ENCODE peak calls at places on chromosomes 2 and 18, in four cellular contexts. One of them, this sample, is unnamed.

GRCh38 chr2:239267411-239267941 is 133.3 kb downstream of the HDAC4 start:
- DNase-seq in NCI-H748 treated with DMSO at 0.1 percent for 48 hours: no peak
- DNase-seq in stimulated activated CD4-positive, alpha-beta T cell treated with anti-CD3 and anti-CD28 coated beads, Interleukin-2, amount 100 ng/mL, for 48 hours: peak
- DNase-seq in activated CD8-positive, alpha-beta T cell treated with anti-CD3 and anti-CD28 coated beads for 36 hours: peak
- DNase-seq in this sample: peak

GRCh38 chr2:32752205-32752604 is 124.4 kb downstream of the TTC27 start:
- DNase-seq in NCI-H748 treated with DMSO at 0.1 percent for 48 hours: no peak
- DNase-seq in stimulated activated CD4-positive, alpha-beta T cell treated with anti-CD3 and anti-CD28 coated beads, Interleukin-2, amount 100 ng/mL, for 48 hours: no peak
- DNase-seq in activated CD8-positive, alpha-beta T cell treated with anti-CD3 and anti-CD28 coated beads for 36 hours: no peak
- DNase-seq in this sample: no peak

GRCh38 chr2:101520246-101520645 is 45.3 kb upstream of the RFX8 start:
- DNase-seq in NCI-H748 treated with DMSO at 0.1 percent for 48 hours: no peak
- DNase-seq in stimulated activated CD4-positive, alpha-beta T cell treated with anti-CD3 and anti-CD28 coated beads, Interleukin-2, amount 100 ng/mL, for 48 hours: no peak
- DNase-seq in activated CD8-positive, alpha-beta T cell treated with anti-CD3 and anti-CD28 coated beads for 36 hours: no peak
- DNase-seq in this sample: peak

GRCh38 chr18:36095936-36096519 is 28.7 kb upstream of the RPRD1A start:
- DNase-seq in NCI-H748 treated with DMSO at 0.1 percent for 48 hours: peak
- DNase-seq in stimulated activated CD4-positive, alpha-beta T cell treated with anti-CD3 and anti-CD28 coated beads, Interleukin-2, amount 100 ng/mL, for 48 hours: no peak
- DNase-seq in activated CD8-positive, alpha-beta T cell treated with anti-CD3 and anti-CD28 coated beads for 36 hours: no peak
- DNase-seq in this sample: peak

GRCh38 chr2:239695106-239695727 is 294.4 kb upstream of the HDAC4 start:
- DNase-seq in NCI-H748 treated with DMSO at 0.1 percent for 48 hours: no peak
- DNase-seq in stimulated activated CD4-positive, alpha-beta T cell treated with anti-CD3 and anti-CD28 coated beads, Interleukin-2, amount 100 ng/mL, for 48 hours: no peak
- DNase-seq in activated CD8-positive, alpha-beta T cell treated with anti-CD3 and anti-CD28 coated beads for 36 hours: no peak
- DNase-seq in this sample: no peak

GRCh38 chr2:175732523-175732922 is 269.5 kb downstream of the LNPK start:
- DNase-seq in NCI-H748 treated with DMSO at 0.1 percent for 48 hours: no peak
- DNase-seq in stimulated activated CD4-positive, alpha-beta T cell treated with anti-CD3 and anti-CD28 coated beads, Interleukin-2, amount 100 ng/mL, for 48 hours: no peak
- DNase-seq in activated CD8-positive, alpha-beta T cell treated with anti-CD3 and anti-CD28 coated beads for 36 hours: no peak
- DNase-seq in this sample: no peak

GRCh38 chr2:72033636-72034035 is 114.0 kb downstream of the CYP26B1 start:
- DNase-seq in NCI-H748 treated with DMSO at 0.1 percent for 48 hours: no peak
- DNase-seq in stimulated activated CD4-positive, alpha-beta T cell treated with anti-CD3 and anti-CD28 coated beads, Interleukin-2, amount 100 ng/mL, for 48 hours: no peak
- DNase-seq in activated CD8-positive, alpha-beta T cell treated with anti-CD3 and anti-CD28 coated beads for 36 hours: no peak
- DNase-seq in this sample: no peak

GRCh38 chr2:218437969-218438368 is 19.0 kb downstream of the VIL1 start:
- DNase-seq in NCI-H748 treated with DMSO at 0.1 percent for 48 hours: no peak
- DNase-seq in stimulated activated CD4-positive, alpha-beta T cell treated with anti-CD3 and anti-CD28 coated beads, Interleukin-2, amount 100 ng/mL, for 48 hours: no peak
- DNase-seq in activated CD8-positive, alpha-beta T cell treated with anti-CD3 and anti-CD28 coated beads for 36 hours: no peak
- DNase-seq in this sample: no peak

GRCh38 chr2:112164876-112165275 is 26.7 kb downstream of the FBLN7 start:
- DNase-seq in NCI-H748 treated with DMSO at 0.1 percent for 48 hours: no peak
- DNase-seq in stimulated activated CD4-positive, alpha-beta T cell treated with anti-CD3 and anti-CD28 coated beads, Interleukin-2, amount 100 ng/mL, for 48 hours: no peak
- DNase-seq in activated CD8-positive, alpha-beta T cell treated with anti-CD3 and anti-CD28 coated beads for 36 hours: no peak
- DNase-seq in this sample: no peak

GRCh38 chr2:43559391-43560230 is 36.2 kb downstream of the THADA start:
- DNase-seq in NCI-H748 treated with DMSO at 0.1 percent for 48 hours: no peak
- DNase-seq in stimulated activated CD4-positive, alpha-beta T cell treated with anti-CD3 and anti-CD28 coated beads, Interleukin-2, amount 100 ng/mL, for 48 hours: no peak
- DNase-seq in activated CD8-positive, alpha-beta T cell treated with anti-CD3 and anti-CD28 coated beads for 36 hours: peak
- DNase-seq in this sample: no peak

GRCh38 chr2:157764386-157764785 is 111.7 kb downstream of the ACVR1 start:
- DNase-seq in NCI-H748 treated with DMSO at 0.1 percent for 48 hours: no peak
- DNase-seq in stimulated activated CD4-positive, alpha-beta T cell treated with anti-CD3 and anti-CD28 coated beads, Interleukin-2, amount 100 ng/mL, for 48 hours: no peak
- DNase-seq in activated CD8-positive, alpha-beta T cell treated with anti-CD3 and anti-CD28 coated beads for 36 hours: no peak
- DNase-seq in this sample: no peak

GRCh38 chr2:74385396-74385795 is 5.3 kb upstream of the DCTN1 start:
- DNase-seq in NCI-H748 treated with DMSO at 0.1 percent for 48 hours: no peak
- DNase-seq in stimulated activated CD4-positive, alpha-beta T cell treated with anti-CD3 and anti-CD28 coated beads, Interleukin-2, amount 100 ng/mL, for 48 hours: no peak
- DNase-seq in activated CD8-positive, alpha-beta T cell treated with anti-CD3 and anti-CD28 coated beads for 36 hours: no peak
- DNase-seq in this sample: no peak

GRCh38 chr18:78737006-78737915 is 242.4 kb upstream of the SALL3 start:
- DNase-seq in NCI-H748 treated with DMSO at 0.1 percent for 48 hours: no peak
- DNase-seq in stimulated activated CD4-positive, alpha-beta T cell treated with anti-CD3 and anti-CD28 coated beads, Interleukin-2, amount 100 ng/mL, for 48 hours: no peak
- DNase-seq in activated CD8-positive, alpha-beta T cell treated with anti-CD3 and anti-CD28 coated beads for 36 hours: no peak
- DNase-seq in this sample: no peak

GRCh38 chr2:155203187-155203586 is 504.7 kb downstream of the KCNJ3 start:
- DNase-seq in NCI-H748 treated with DMSO at 0.1 percent for 48 hours: no peak
- DNase-seq in stimulated activated CD4-positive, alpha-beta T cell treated with anti-CD3 and anti-CD28 coated beads, Interleukin-2, amount 100 ng/mL, for 48 hours: no peak
- DNase-seq in activated CD8-positive, alpha-beta T cell treated with anti-CD3 and anti-CD28 coated beads for 36 hours: no peak
- DNase-seq in this sample: peak

GRCh38 chr2:131125195-131125757 is 20.1 kb downstream of the PLEKHB2 start:
- DNase-seq in NCI-H748 treated with DMSO at 0.1 percent for 48 hours: no peak
- DNase-seq in stimulated activated CD4-positive, alpha-beta T cell treated with anti-CD3 and anti-CD28 coated beads, Interleukin-2, amount 100 ng/mL, for 48 hours: no peak
- DNase-seq in activated CD8-positive, alpha-beta T cell treated with anti-CD3 and anti-CD28 coated beads for 36 hours: no peak
- DNase-seq in this sample: no peak

GRCh38 chr2:240993446-240994160 is 4.8 kb upstream of the SNED1 start:
- DNase-seq in NCI-H748 treated with DMSO at 0.1 percent for 48 hours: no peak
- DNase-seq in stimulated activated CD4-positive, alpha-beta T cell treated with anti-CD3 and anti-CD28 coated beads, Interleukin-2, amount 100 ng/mL, for 48 hours: no peak
- DNase-seq in activated CD8-positive, alpha-beta T cell treated with anti-CD3 and anti-CD28 coated beads for 36 hours: no peak
- DNase-seq in this sample: no peak

GRCh38 chr2:42102606-42103450 is 55.0 kb downstream of the PKDCC start:
- DNase-seq in NCI-H748 treated with DMSO at 0.1 percent for 48 hours: no peak
- DNase-seq in stimulated activated CD4-positive, alpha-beta T cell treated with anti-CD3 and anti-CD28 coated beads, Interleukin-2, amount 100 ng/mL, for 48 hours: no peak
- DNase-seq in activated CD8-positive, alpha-beta T cell treated with anti-CD3 and anti-CD28 coated beads for 36 hours: peak
- DNase-seq in this sample: no peak

GRCh38 chr2:65122313-65122712 is 7.6 kb downstream of the RAB1A start:
- DNase-seq in NCI-H748 treated with DMSO at 0.1 percent for 48 hours: no peak
- DNase-seq in stimulated activated CD4-positive, alpha-beta T cell treated with anti-CD3 and anti-CD28 coated beads, Interleukin-2, amount 100 ng/mL, for 48 hours: no peak
- DNase-seq in activated CD8-positive, alpha-beta T cell treated with anti-CD3 and anti-CD28 coated beads for 36 hours: no peak
- DNase-seq in this sample: no peak

GRCh38 chr2:30230855-30231725 is at the start of gene LBH:
- DNase-seq in NCI-H748 treated with DMSO at 0.1 percent for 48 hours: peak
- DNase-seq in stimulated activated CD4-positive, alpha-beta T cell treated with anti-CD3 and anti-CD28 coated beads, Interleukin-2, amount 100 ng/mL, for 48 hours: peak
- DNase-seq in activated CD8-positive, alpha-beta T cell treated with anti-CD3 and anti-CD28 coated beads for 36 hours: peak
- DNase-seq in this sample: peak

GRCh38 chr2:18993756-18994155 is 364.7 kb downstream of the OSR1 start:
- DNase-seq in NCI-H748 treated with DMSO at 0.1 percent for 48 hours: no peak
- DNase-seq in stimulated activated CD4-positive, alpha-beta T cell treated with anti-CD3 and anti-CD28 coated beads, Interleukin-2, amount 100 ng/mL, for 48 hours: no peak
- DNase-seq in activated CD8-positive, alpha-beta T cell treated with anti-CD3 and anti-CD28 coated beads for 36 hours: no peak
- DNase-seq in this sample: no peak

GRCh38 chr2:8314063-8314462 is 367.8 kb upstream of the ID2 start:
- DNase-seq in NCI-H748 treated with DMSO at 0.1 percent for 48 hours: no peak
- DNase-seq in stimulated activated CD4-positive, alpha-beta T cell treated with anti-CD3 and anti-CD28 coated beads, Interleukin-2, amount 100 ng/mL, for 48 hours: no peak
- DNase-seq in activated CD8-positive, alpha-beta T cell treated with anti-CD3 and anti-CD28 coated beads for 36 hours: no peak
- DNase-seq in this sample: no peak

GRCh38 chr2:176814740-176815367 is 397.7 kb upstream of the HNRNPA3 start:
- DNase-seq in NCI-H748 treated with DMSO at 0.1 percent for 48 hours: peak
- DNase-seq in stimulated activated CD4-positive, alpha-beta T cell treated with anti-CD3 and anti-CD28 coated beads, Interleukin-2, amount 100 ng/mL, for 48 hours: no peak
- DNase-seq in activated CD8-positive, alpha-beta T cell treated with anti-CD3 and anti-CD28 coated beads for 36 hours: peak
- DNase-seq in this sample: peak

GRCh38 chr18:48639772-48640432 is 101.1 kb downstream of the CTIF start:
- DNase-seq in NCI-H748 treated with DMSO at 0.1 percent for 48 hours: no peak
- DNase-seq in stimulated activated CD4-positive, alpha-beta T cell treated with anti-CD3 and anti-CD28 coated beads, Interleukin-2, amount 100 ng/mL, for 48 hours: no peak
- DNase-seq in activated CD8-positive, alpha-beta T cell treated with anti-CD3 and anti-CD28 coated beads for 36 hours: peak
- DNase-seq in this sample: no peak

GRCh38 chr2:181461056-181461630 is 4.0 kb downstream of the ITGA4 start:
- DNase-seq in NCI-H748 treated with DMSO at 0.1 percent for 48 hours: no peak
- DNase-seq in stimulated activated CD4-positive, alpha-beta T cell treated with anti-CD3 and anti-CD28 coated beads, Interleukin-2, amount 100 ng/mL, for 48 hours: no peak
- DNase-seq in activated CD8-positive, alpha-beta T cell treated with anti-CD3 and anti-CD28 coated beads for 36 hours: peak
- DNase-seq in this sample: no peak

GRCh38 chr2:168454737-168455691 is 1.1 kb upstream of the CERS6 start:
- DNase-seq in NCI-H748 treated with DMSO at 0.1 percent for 48 hours: no peak
- DNase-seq in stimulated activated CD4-positive, alpha-beta T cell treated with anti-CD3 and anti-CD28 coated beads, Interleukin-2, amount 100 ng/mL, for 48 hours: no peak
- DNase-seq in activated CD8-positive, alpha-beta T cell treated with anti-CD3 and anti-CD28 coated beads for 36 hours: peak
- DNase-seq in this sample: no peak

GRCh38 chr2:9897796-9898195 is 53.7 kb upstream of the GRHL1 start:
- DNase-seq in NCI-H748 treated with DMSO at 0.1 percent for 48 hours: no peak
- DNase-seq in stimulated activated CD4-positive, alpha-beta T cell treated with anti-CD3 and anti-CD28 coated beads, Interleukin-2, amount 100 ng/mL, for 48 hours: no peak
- DNase-seq in activated CD8-positive, alpha-beta T cell treated with anti-CD3 and anti-CD28 coated beads for 36 hours: no peak
- DNase-seq in this sample: no peak

GRCh38 chr2:26478366-26478765 is 442 bp upstream of the OTOF start:
- DNase-seq in NCI-H748 treated with DMSO at 0.1 percent for 48 hours: no peak
- DNase-seq in stimulated activated CD4-positive, alpha-beta T cell treated with anti-CD3 and anti-CD28 coated beads, Interleukin-2, amount 100 ng/mL, for 48 hours: no peak
- DNase-seq in activated CD8-positive, alpha-beta T cell treated with anti-CD3 and anti-CD28 coated beads for 36 hours: no peak
- DNase-seq in this sample: no peak

GRCh38 chr18:22171263-22171838 is 2.0 kb downstream of the GATA6 start:
- DNase-seq in NCI-H748 treated with DMSO at 0.1 percent for 48 hours: no peak
- DNase-seq in stimulated activated CD4-positive, alpha-beta T cell treated with anti-CD3 and anti-CD28 coated beads, Interleukin-2, amount 100 ng/mL, for 48 hours: no peak
- DNase-seq in activated CD8-positive, alpha-beta T cell treated with anti-CD3 and anti-CD28 coated beads for 36 hours: no peak
- DNase-seq in this sample: no peak

GRCh38 chr2:216560695-216561370 is 62.2 kb downstream of the RPL37A start:
- DNase-seq in NCI-H748 treated with DMSO at 0.1 percent for 48 hours: no peak
- DNase-seq in stimulated activated CD4-positive, alpha-beta T cell treated with anti-CD3 and anti-CD28 coated beads, Interleukin-2, amount 100 ng/mL, for 48 hours: no peak
- DNase-seq in activated CD8-positive, alpha-beta T cell treated with anti-CD3 and anti-CD28 coated beads for 36 hours: no peak
- DNase-seq in this sample: no peak

GRCh38 chr2:68827681-68828080 is 43.5 kb downstream of the BMP10 start:
- DNase-seq in NCI-H748 treated with DMSO at 0.1 percent for 48 hours: no peak
- DNase-seq in stimulated activated CD4-positive, alpha-beta T cell treated with anti-CD3 and anti-CD28 coated beads, Interleukin-2, amount 100 ng/mL, for 48 hours: no peak
- DNase-seq in activated CD8-positive, alpha-beta T cell treated with anti-CD3 and anti-CD28 coated beads for 36 hours: no peak
- DNase-seq in this sample: no peak

GRCh38 chr2:222054813-222055212 is 244.0 kb downstream of the PAX3 start:
- DNase-seq in NCI-H748 treated with DMSO at 0.1 percent for 48 hours: no peak
- DNase-seq in stimulated activated CD4-positive, alpha-beta T cell treated with anti-CD3 and anti-CD28 coated beads, Interleukin-2, amount 100 ng/mL, for 48 hours: no peak
- DNase-seq in activated CD8-positive, alpha-beta T cell treated with anti-CD3 and anti-CD28 coated beads for 36 hours: no peak
- DNase-seq in this sample: no peak

GRCh38 chr18:13290856-13291271 is 72.3 kb downstream of the LDLRAD4 start:
- DNase-seq in NCI-H748 treated with DMSO at 0.1 percent for 48 hours: no peak
- DNase-seq in stimulated activated CD4-positive, alpha-beta T cell treated with anti-CD3 and anti-CD28 coated beads, Interleukin-2, amount 100 ng/mL, for 48 hours: no peak
- DNase-seq in activated CD8-positive, alpha-beta T cell treated with anti-CD3 and anti-CD28 coated beads for 36 hours: peak
- DNase-seq in this sample: no peak

GRCh38 chr18:78935406-78935805 is 44.2 kb upstream of the SALL3 start:
- DNase-seq in NCI-H748 treated with DMSO at 0.1 percent for 48 hours: no peak
- DNase-seq in stimulated activated CD4-positive, alpha-beta T cell treated with anti-CD3 and anti-CD28 coated beads, Interleukin-2, amount 100 ng/mL, for 48 hours: no peak
- DNase-seq in activated CD8-positive, alpha-beta T cell treated with anti-CD3 and anti-CD28 coated beads for 36 hours: no peak
- DNase-seq in this sample: no peak

GRCh38 chr18:29979884-29980283 is 1062.7 kb downstream of the DSC3 start:
- DNase-seq in NCI-H748 treated with DMSO at 0.1 percent for 48 hours: no peak
- DNase-seq in stimulated activated CD4-positive, alpha-beta T cell treated with anti-CD3 and anti-CD28 coated beads, Interleukin-2, amount 100 ng/mL, for 48 hours: no peak
- DNase-seq in activated CD8-positive, alpha-beta T cell treated with anti-CD3 and anti-CD28 coated beads for 36 hours: no peak
- DNase-seq in this sample: peak

GRCh38 chr2:99881901-99882591 is 260.3 kb downstream of the AFF3 start:
- DNase-seq in NCI-H748 treated with DMSO at 0.1 percent for 48 hours: peak
- DNase-seq in stimulated activated CD4-positive, alpha-beta T cell treated with anti-CD3 and anti-CD28 coated beads, Interleukin-2, amount 100 ng/mL, for 48 hours: no peak
- DNase-seq in activated CD8-positive, alpha-beta T cell treated with anti-CD3 and anti-CD28 coated beads for 36 hours: no peak
- DNase-seq in this sample: no peak

GRCh38 chr2:215695876-215696275 is 260.0 kb upstream of the FN1 start:
- DNase-seq in NCI-H748 treated with DMSO at 0.1 percent for 48 hours: no peak
- DNase-seq in stimulated activated CD4-positive, alpha-beta T cell treated with anti-CD3 and anti-CD28 coated beads, Interleukin-2, amount 100 ng/mL, for 48 hours: no peak
- DNase-seq in activated CD8-positive, alpha-beta T cell treated with anti-CD3 and anti-CD28 coated beads for 36 hours: no peak
- DNase-seq in this sample: no peak

GRCh38 chr2:112010751-112011150 is 44.3 kb upstream of the TMEM87B start:
- DNase-seq in NCI-H748 treated with DMSO at 0.1 percent for 48 hours: no peak
- DNase-seq in stimulated activated CD4-positive, alpha-beta T cell treated with anti-CD3 and anti-CD28 coated beads, Interleukin-2, amount 100 ng/mL, for 48 hours: no peak
- DNase-seq in activated CD8-positive, alpha-beta T cell treated with anti-CD3 and anti-CD28 coated beads for 36 hours: no peak
- DNase-seq in this sample: no peak

GRCh38 chr2:241733391-241734207 is 831 bp upstream of the D2HGDH start:
- DNase-seq in NCI-H748 treated with DMSO at 0.1 percent for 48 hours: no peak
- DNase-seq in stimulated activated CD4-positive, alpha-beta T cell treated with anti-CD3 and anti-CD28 coated beads, Interleukin-2, amount 100 ng/mL, for 48 hours: no peak
- DNase-seq in activated CD8-positive, alpha-beta T cell treated with anti-CD3 and anti-CD28 coated beads for 36 hours: no peak
- DNase-seq in this sample: no peak